ENCODE peak calls at places on chromosomes 7 and 10, in four cellular contexts. L is cardiac muscle cell, I is coronary artery, P is heart right ventricle. G is an unnamed sample.

GRCh38 chr7:148461780-148462179 is 128.8 kb upstream of the C7orf33 start:
- DNase-seq in L (no peak), I (no peak), P (no peak), G (no peak)

GRCh38 chr10:79331709-79332108 is 15.6 kb upstream of the PPIF start:
- DNase-seq in P (peak), L (peak), I (no peak), G (no peak)

GRCh38 chr7:48011952-48012351 is 17.0 kb downstream of the SUN3 start:
- DNase-seq in P (no peak), I (no peak), L (peak), G (no peak)

GRCh38 chr10:35532141-35532540 is 73.0 kb upstream of the GJD4 start:
- DNase-seq in L (no peak), I (no peak), P (no peak), G (no peak)

GRCh38 chr7:30430300-30430699 is 48.3 kb downstream of the NOD1 start:
- DNase-seq in P (no peak), I (no peak), L (peak), G (no peak)

GRCh38 chr10:117137031-117137910 is 799 bp downstream of the VAX1 start:
- DNase-seq in L (peak), P (no peak), I (no peak), G (no peak)

GRCh38 chr10:30062090-30062489 is 2.7 kb upstream of the JCAD start:
- DNase-seq in P (no peak), L (peak), I (no peak), G (no peak)

GRCh38 chr7:146116452-146117219 is at the start of gene CNTNAP2:
- DNase-seq in I (no peak), L (peak), P (no peak), G (no peak)

GRCh38 chr7:39493929-39494328 is 72.3 kb upstream of the YAE1 start:
- DNase-seq in L (no peak), I (no peak), P (no peak), G (no peak)

GRCh38 chr10:86306628-86307278 is 59.8 kb downstream of the GRID1 start:
- DNase-seq in L (peak), P (peak), I (no peak), G (no peak)

GRCh38 chr7:151249034-151249731 is 689 bp upstream of the SMARCD3 start:
- DNase-seq in I (peak), P (peak), L (peak), G (peak)
- H3K4me3 ChIP-seq in I (peak), P (peak), L (peak), G (peak)

DNA sequence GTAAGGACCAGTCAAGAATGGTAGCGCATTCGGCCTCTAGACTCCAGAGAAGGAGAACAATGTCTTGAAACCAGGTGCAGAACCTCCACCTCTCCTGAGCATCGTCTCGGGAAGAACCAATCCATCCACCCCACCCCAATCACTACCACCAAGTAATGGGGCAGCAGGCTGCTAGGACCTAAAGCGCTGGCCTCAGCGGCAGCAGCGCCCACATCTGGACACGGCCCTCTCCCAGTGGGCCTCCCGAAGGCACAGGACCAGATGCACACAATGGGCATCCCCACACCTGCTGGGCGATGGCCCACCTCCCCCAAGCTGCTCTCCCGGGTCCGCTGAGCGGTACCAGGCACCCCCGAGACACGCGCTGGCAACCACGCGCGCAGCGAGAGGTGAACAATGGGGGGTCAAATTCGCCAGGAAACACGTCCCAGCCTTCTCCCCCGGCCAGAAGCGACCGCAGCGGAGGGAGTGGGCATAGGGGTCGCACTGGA is 631 bp downstream of the CTTNBP2 start:
- DNase-seq in I (peak), L (no peak), P (peak), G (no peak)
- H3K4me3 ChIP-seq in I (peak), L (peak), P (peak), G (peak)

GRCh38 chr7:12884856-12885440 is 197.5 kb downstream of the ARL4A start:
- DNase-seq in I (no peak), L (no peak), P (no peak), G (no peak)
- H3K4me3 ChIP-seq in I (no peak), L (no peak), P (no peak), G (no peak)

DNA sequence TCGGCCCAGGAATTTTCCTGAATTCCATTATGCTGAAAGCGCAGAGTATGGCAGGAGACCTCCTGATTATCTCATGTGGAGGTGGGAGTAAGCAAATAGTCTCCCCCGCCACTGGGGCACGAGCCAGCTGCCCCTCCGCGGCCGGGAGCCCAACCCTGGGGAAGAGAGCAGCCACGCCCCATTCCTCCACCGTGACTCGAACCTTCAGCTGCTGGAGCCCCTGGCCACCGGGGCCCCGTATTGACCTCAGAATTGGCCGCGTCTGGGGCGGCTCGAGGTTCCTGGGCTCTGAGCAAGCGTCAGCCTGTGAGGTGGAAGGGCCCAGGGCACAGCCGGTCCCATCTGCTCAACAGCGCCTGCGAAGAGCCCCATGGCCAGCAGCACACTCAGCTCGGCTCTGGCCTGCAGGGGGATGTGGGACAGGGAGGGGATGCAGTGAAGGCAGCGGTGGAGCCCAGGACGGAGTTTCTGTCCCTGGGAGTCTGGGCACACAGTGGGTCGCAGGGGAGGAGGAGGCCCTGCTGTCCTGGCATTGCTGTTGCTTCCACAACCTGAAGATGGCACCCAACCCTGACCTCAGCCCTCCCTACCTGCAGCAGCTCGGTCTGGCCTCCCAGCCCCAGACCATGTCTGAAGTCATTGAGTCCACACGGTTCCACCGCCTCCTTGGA is 97.8 kb downstream of the CHST15 start:
- DNase-seq in L (peak), P (peak), I (peak), G (no peak)
- H3K4me3 ChIP-seq in L (no peak), P (no peak), I (peak), G (no peak)

GRCh38 chr7:149741629-149742028 is 31.8 kb downstream of the ZNF467 start:
- DNase-seq in L (peak), I (no peak), P (no peak), G (peak)
- H3K4me3 ChIP-seq in L (no peak), I (peak), P (no peak), G (peak)

GRCh38 chr7:125563557-125563956 is 633.9 kb upstream of the POT1 start:
- DNase-seq in I (no peak), L (no peak), P (no peak), G (no peak)

GRCh38 chr7:125563964-125564529 is 634.4 kb upstream of the POT1 start:
- DNase-seq in I (no peak), L (no peak), P (no peak), G (no peak)

GRCh38 chr7:125555921-125556320 is 626.3 kb upstream of the POT1 start:
- DNase-seq in L (no peak), P (no peak), I (no peak), G (no peak)

DNA sequence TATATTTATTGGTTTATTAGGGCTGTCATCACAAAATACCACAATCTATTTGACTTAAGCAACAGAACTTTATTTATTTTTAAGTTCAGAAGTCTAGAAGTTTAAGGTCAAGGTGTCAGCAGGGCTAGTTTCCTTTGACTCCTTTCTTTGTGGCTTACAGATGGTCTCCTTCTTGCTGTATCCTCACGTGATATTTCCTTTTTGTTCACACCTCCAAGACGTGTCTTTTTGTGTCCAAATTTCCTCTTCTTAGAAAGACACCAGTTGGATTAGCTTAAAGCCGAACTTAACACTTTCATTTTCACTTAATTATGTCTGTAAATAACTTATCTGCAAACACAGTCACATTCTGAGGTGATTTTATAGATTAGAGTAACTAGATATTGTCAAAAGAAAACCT is 631.4 kb upstream of the POT1 start:
- DNase-seq in I (no peak), L (no peak), P (no peak), G (no peak)
- H3K4me3 ChIP-seq in I (no peak), L (no peak), P (no peak), G (no peak)

GRCh38 chr7:101815826-101816488 is 1.5 kb upstream of the CUX1 start:
- DNase-seq in P (peak), I (peak), L (peak), G (peak)
- H3K4me3 ChIP-seq in P (no peak), I (peak), L (peak), G (peak)

GRCh38 chr7:156998988-156999610 is 11.4 kb downstream of the MNX1 start:
- DNase-seq in I (peak), L (no peak), P (no peak), G (no peak)

GRCh38 chr7:157001920-157002818 is 8.3 kb downstream of the MNX1 start:
- DNase-seq in L (no peak), P (no peak), I (peak), G (no peak)

GRCh38 chr7:157000047-157000726 is 10.3 kb downstream of the MNX1 start:
- DNase-seq in P (no peak), I (peak), L (no peak), G (no peak)

GRCh38 chr7:157000741-157001653 is 9.5 kb downstream of the MNX1 start:
- DNase-seq in L (no peak), P (no peak), I (peak), G (no peak)

GRCh38 chr7:156999611-157000046 is 10.8 kb downstream of the MNX1 start:
- DNase-seq in I (peak), L (no peak), P (no peak), G (no peak)
- H3K4me3 ChIP-seq in I (peak), L (peak), P (no peak), G (peak)

G was measured in gastrocnemius medialis.